ENCODE peak calls at places on chromosomes 7 and 10, in six cellular contexts. V is HCT116, N is SK-N-SH, M is H1, I is HepG2, H is K562. J is an unnamed sample.

GRCh38 chr7:151140826-151141225 is 26.7 kb downstream of the GBX1 start:
- DNase-seq in V (no peak), N (no peak), M (no peak), I (no peak), H (no peak), J (no peak)

GRCh38 chr7:84946549-84946948 is 240.3 kb downstream of the SEMA3D start:
- DNase-seq in V (no peak), N (no peak), M (no peak), I (no peak), H (peak; percentile 30), J (no peak)

GRCh38 chr7:157961731-157962457 is 625.1 kb downstream of the DNAJB6 start:
- DNase-seq in V (no peak), N (no peak), M (no peak), I (no peak), H (no peak), J (peak; percentile 36)

GRCh38 chr10:88810196-88810961 is 7.8 kb downstream of the LIPM start:
- DNase-seq in V (peak; percentile 60), N (peak; percentile 36), M (no peak), I (peak; percentile 20), H (peak; percentile 5), J (peak; percentile 20)

GRCh38 chr10:110433740-110434139 is 64.0 kb upstream of the DUSP5 start:
- DNase-seq in V (no peak), N (no peak), M (no peak), I (no peak), H (no peak), J (no peak)

GRCh38 chr10:99612167-99612831 is 7.9 kb downstream of the SLC25A28 start:
- DNase-seq in V (peak; percentile 59), N (peak; percentile 77), M (no peak), I (peak; percentile 63), H (peak; percentile 55), J (peak; percentile 39)

GRCh38 chr7:99137418-99138180 is 6.3 kb downstream of the SMURF1 start:
- DNase-seq in V (no peak), N (peak; percentile 63), M (no peak), I (no peak), H (no peak), J (peak; percentile 61)

GRCh38 chr10:71722849-71723248 is 3.3 kb upstream of the C10orf105 start:
- DNase-seq in V (no peak), N (no peak), M (no peak), I (no peak), H (peak; percentile 53), J (no peak)

GRCh38 chr10:31866118-31866670 is 62.4 kb downstream of the ARHGAP12 start:
- DNase-seq in V (no peak), N (no peak), M (no peak), I (no peak), H (no peak), J (no peak)

GRCh38 chr7:77697535-77697831 is 1.2 kb downstream of the RSBN1L start:
- DNase-seq in V (no peak), N (peak; percentile 64), M (no peak), I (no peak), H (no peak), J (peak; percentile 28)

DNA sequence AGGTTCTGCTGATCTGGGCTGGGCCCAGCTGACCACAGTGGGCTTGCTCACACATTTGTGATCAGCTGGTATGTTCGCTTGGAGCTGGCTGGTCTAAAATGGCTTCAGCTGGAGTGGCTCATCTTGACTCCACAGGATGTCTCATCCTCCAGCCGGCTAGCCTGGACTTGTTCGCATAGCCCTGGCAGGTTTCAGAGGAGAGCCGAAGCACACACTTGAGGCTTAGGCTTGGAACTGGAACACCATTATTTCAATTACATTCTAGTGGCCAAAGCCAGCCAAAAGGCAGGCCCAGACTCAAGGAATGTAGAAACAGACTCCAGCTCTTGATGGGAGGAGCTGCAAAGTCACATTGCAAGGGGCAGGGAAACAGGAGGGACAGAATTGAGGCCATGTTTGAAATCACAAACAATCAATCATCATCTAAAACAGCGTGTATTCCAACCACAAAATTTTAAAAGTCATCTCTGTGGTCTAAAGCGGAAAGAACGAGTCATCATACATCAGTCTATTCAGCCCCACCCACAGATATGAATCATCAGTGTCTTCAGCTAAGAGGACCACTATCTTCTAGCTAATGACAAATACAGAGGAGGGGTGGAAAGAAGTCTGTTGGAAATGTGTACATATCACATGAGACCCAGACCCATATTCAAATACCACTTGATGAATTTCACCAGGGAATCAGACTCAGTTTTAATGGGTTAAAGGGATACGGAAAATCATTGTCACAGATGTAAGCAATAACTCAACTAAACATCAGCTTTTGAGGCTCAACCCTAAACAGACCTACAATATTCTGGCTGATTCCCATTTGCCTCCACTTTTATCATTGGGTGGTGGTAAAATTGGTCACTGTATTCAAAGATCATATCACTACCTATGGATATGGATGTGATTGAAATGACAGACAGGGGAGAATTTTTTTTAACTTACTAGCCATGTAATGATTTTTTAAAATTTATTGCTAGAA is 139.0 kb upstream of the MKLN1 start:
- DNase-seq in V (peak; percentile 93), N (no peak), M (no peak), I (peak; percentile 28), H (peak; percentile 58), J (no peak)
- TF ChIP-seq YY1 in V (no peak), N (peak; percentile 78), M (no peak), I (no peak), H (no peak), J (no peak)

DNA sequence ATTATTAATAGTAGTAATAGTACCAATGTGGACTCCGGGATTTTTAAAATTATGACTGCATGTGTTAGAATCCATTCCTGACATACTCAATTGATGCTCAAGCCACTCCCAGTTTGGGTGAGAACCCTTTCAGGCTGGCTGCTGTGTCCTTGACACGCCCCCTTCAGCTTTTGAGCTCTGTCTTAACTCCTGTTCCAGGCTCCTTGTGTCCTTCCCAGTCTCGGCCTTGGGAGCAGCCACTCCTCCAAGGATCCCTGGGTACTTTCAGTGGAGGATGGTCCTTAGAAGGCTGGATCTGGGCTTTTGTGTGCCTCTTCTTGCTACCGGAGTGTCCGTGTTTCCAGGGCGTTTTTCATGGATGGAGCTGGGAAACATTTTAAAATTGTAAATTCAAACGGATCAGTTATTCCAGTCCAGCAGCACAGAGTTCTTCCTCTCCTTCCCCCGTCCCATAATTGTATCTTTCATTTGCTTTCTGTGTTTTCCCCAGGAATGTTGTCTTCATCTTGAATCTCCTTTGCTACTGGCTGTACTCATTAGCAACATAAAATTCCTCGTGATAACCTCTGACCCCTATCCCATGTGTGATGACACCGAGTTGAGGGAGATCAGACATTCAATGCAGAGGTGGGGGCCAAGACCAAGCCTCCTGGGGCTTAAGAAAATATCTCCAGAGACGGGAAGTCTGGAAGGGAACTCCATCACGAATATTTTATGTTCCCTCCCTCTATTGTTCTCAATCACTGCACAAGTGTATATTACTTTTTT is 40.0 kb upstream of the PFKFB3 start:
- DNase-seq in V (no peak), N (no peak), M (no peak), I (no peak), H (peak; percentile 50), J (no peak)
- H3K9ac ChIP-seq in V (peak overlapping the region; percentile 100), N (no peak overlapping the region), M (no peak overlapping the region), I (no peak overlapping the region), H (peak overlapping the region; percentile 50), J (no peak overlapping the region)

DNA sequence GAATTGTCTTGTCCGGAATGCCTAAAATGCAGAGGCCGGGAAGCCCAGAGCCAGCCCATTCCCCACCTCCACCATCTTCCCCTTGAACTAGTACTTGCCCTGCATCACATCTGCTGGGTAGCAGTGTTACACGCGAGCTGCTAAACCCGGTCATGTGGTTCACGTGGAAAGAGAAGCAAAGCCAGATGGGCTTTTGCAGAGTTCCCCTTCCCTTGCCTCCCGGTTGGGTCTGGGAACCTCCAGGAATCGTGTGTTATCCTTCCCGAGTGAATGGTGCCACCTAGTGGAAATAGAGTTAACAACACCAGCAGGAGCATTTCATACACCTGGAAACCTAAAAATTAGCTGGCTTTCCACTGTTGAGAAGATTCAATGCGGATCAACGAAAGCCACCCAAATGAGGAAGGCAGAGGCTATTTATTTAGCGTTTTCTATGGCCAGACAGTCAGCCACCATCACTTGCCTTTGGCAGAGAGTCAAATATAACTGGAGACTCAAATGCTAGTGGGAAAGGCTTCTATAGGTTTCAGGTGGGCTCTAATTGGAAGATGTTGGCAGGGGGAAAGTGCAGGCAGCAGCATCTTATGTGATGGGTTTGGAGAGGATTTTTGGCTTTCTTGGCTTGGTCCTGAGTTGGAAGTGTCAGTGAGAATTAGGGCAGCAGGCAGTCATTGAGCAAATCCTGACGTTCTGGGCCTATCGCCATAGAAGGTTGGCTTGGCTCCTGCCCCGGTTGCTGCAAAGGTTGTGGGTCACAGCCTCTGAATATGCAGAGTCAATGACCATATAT is 12.9 kb upstream of the DENND2A start:
- DNase-seq in V (peak; percentile 65), N (peak; percentile 87), M (peak; percentile 70), I (peak; percentile 61), H (peak; percentile 84), J (peak; percentile 79)
- TF ChIP-seq YY1 in V (peak; percentile 12), N (no peak), M (peak; percentile 38), I (no peak), H (no peak), J (no peak)

DNA sequence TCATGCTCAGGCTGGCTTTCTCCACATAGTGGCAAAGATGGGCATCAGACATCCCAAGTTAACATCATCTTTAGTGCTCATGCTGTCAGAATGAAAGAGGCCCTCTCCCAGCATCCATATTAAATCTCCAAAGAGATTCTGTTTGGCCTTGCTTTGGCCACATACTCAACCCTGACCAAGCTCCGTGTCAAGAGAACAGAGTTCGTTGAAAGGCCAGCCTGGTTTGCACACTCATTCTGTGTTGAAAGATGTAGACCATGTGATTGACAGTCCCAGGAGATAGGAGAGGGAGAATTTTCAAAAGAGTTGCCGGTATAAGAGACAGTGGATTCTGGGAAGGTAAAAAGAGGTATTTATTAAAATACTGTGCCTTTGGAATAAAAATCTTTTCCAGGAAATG is 19.7 kb downstream of the MET start:
- DNase-seq in V (no peak), N (no peak), M (no peak), I (peak; percentile 34), H (no peak), J (no peak)
- H3K9ac ChIP-seq in V (peak overlapping the region; percentile 54), N (no peak overlapping the region), M (no peak overlapping the region), I (no peak overlapping the region), H (no peak overlapping the region), J (no peak overlapping the region)

GRCh38 chr10:62424026-62424425 is 49.9 kb downstream of the ZNF365 start:
- DNase-seq in V (no peak), N (no peak), M (no peak), I (no peak), H (no peak), J (no peak)

GRCh38 chr10:62426086-62426485 is 51.9 kb downstream of the ZNF365 start:
- DNase-seq in V (peak; percentile 70), N (no peak), M (no peak), I (no peak), H (no peak), J (no peak)

GRCh38 chr10:62426600-62426999 is 52.4 kb downstream of the ZNF365 start:
- DNase-seq in V (peak; percentile 36), N (no peak), M (no peak), I (no peak), H (no peak), J (peak; percentile 16)

GRCh38 chr10:62422068-62422590 is 48.0 kb downstream of the ZNF365 start:
- DNase-seq in V (no peak), N (no peak), M (no peak), I (no peak), H (no peak), J (no peak)
- TF ChIP-seq YY1 in V (no peak), N (no peak), M (no peak), I (no peak), H (no peak), J (no peak)